ENCODE peak calls at places on chromosomes 12 and 14, in ten cellular contexts. One of them, this sample, is unnamed.

GRCh38 chr12:32191445-32191844 is 84.8 kb downstream of the BICD1 start:
- DNase-seq in hepatocyte: no peak
- DNase-seq in neural crest cell: no peak
- DNase-seq in AG10803: no peak
- DNase-seq in HCEC 1CT: no peak
- DNase-seq in activated CD4-positive, alpha-beta T cell treated with anti-CD3 and anti-CD28 coated beads, Interleukin-2, amount 50 U/mL, for 1 hour: no peak
- DNase-seq in naive thymus-derived CD8-positive, alpha-beta T cell: no peak
- DNase-seq in KBM-7: no peak
- DNase-seq in fibroblast of villous mesenchyme: no peak
- DNase-seq in tibial nerve: no peak
- DNase-seq in this sample: no peak

GRCh38 chr14:75871181-75871880 is 110.5 kb downstream of the TGFB3 start:
- DNase-seq in AG10803: no peak
- DNase-seq in HCEC 1CT: no peak
- DNase-seq in naive thymus-derived CD8-positive, alpha-beta T cell: no peak
- DNase-seq in neural crest cell: no peak
- DNase-seq in hepatocyte: peak
- DNase-seq in tibial nerve: no peak
- DNase-seq in KBM-7: no peak
- DNase-seq in fibroblast of villous mesenchyme: peak
- DNase-seq in activated CD4-positive, alpha-beta T cell treated with anti-CD3 and anti-CD28 coated beads, Interleukin-2, amount 50 U/mL, for 1 hour: no peak
- DNase-seq in this sample: no peak

GRCh38 chr12:67483871-67484554 is 164.5 kb upstream of the DYRK2 start:
- DNase-seq in HCEC 1CT: no peak
- DNase-seq in fibroblast of villous mesenchyme: no peak
- DNase-seq in naive thymus-derived CD8-positive, alpha-beta T cell: no peak
- DNase-seq in tibial nerve: no peak
- DNase-seq in hepatocyte: no peak
- DNase-seq in AG10803: no peak
- DNase-seq in neural crest cell: no peak
- DNase-seq in KBM-7: no peak
- DNase-seq in activated CD4-positive, alpha-beta T cell treated with anti-CD3 and anti-CD28 coated beads, Interleukin-2, amount 50 U/mL, for 1 hour: no peak
- DNase-seq in this sample: no peak

GRCh38 chr12:6183689-6184441 is 16.3 kb upstream of the CD9 start:
- DNase-seq in neural crest cell: no peak
- DNase-seq in fibroblast of villous mesenchyme: peak
- DNase-seq in KBM-7: no peak
- DNase-seq in naive thymus-derived CD8-positive, alpha-beta T cell: no peak
- DNase-seq in HCEC 1CT: peak
- DNase-seq in AG10803: peak
- DNase-seq in tibial nerve: no peak
- DNase-seq in hepatocyte: no peak
- DNase-seq in activated CD4-positive, alpha-beta T cell treated with anti-CD3 and anti-CD28 coated beads, Interleukin-2, amount 50 U/mL, for 1 hour: no peak
- DNase-seq in this sample: no peak

GRCh38 chr14:26828741-26829140 is 230.9 kb upstream of the NOVA1 start:
- DNase-seq in fibroblast of villous mesenchyme: no peak
- DNase-seq in AG10803: no peak
- DNase-seq in hepatocyte: no peak
- DNase-seq in HCEC 1CT: no peak
- DNase-seq in naive thymus-derived CD8-positive, alpha-beta T cell: no peak
- DNase-seq in activated CD4-positive, alpha-beta T cell treated with anti-CD3 and anti-CD28 coated beads, Interleukin-2, amount 50 U/mL, for 1 hour: no peak
- DNase-seq in KBM-7: no peak
- DNase-seq in tibial nerve: no peak
- DNase-seq in neural crest cell: no peak
- DNase-seq in this sample: no peak

GRCh38 chr12:65878540-65878939 is 54.3 kb downstream of the HMGA2 start:
- DNase-seq in hepatocyte: peak
- DNase-seq in AG10803: peak
- DNase-seq in tibial nerve: no peak
- DNase-seq in naive thymus-derived CD8-positive, alpha-beta T cell: no peak
- DNase-seq in neural crest cell: no peak
- DNase-seq in fibroblast of villous mesenchyme: no peak
- DNase-seq in activated CD4-positive, alpha-beta T cell treated with anti-CD3 and anti-CD28 coated beads, Interleukin-2, amount 50 U/mL, for 1 hour: no peak
- DNase-seq in KBM-7: no peak
- DNase-seq in HCEC 1CT: no peak
- DNase-seq in this sample: no peak

GRCh38 chr12:75721231-75721641 is 209.8 kb upstream of the KRR1 start:
- DNase-seq in HCEC 1CT: no peak
- DNase-seq in KBM-7: no peak
- DNase-seq in fibroblast of villous mesenchyme: peak
- DNase-seq in naive thymus-derived CD8-positive, alpha-beta T cell: no peak
- DNase-seq in activated CD4-positive, alpha-beta T cell treated with anti-CD3 and anti-CD28 coated beads, Interleukin-2, amount 50 U/mL, for 1 hour: no peak
- DNase-seq in AG10803: peak
- DNase-seq in tibial nerve: no peak
- DNase-seq in neural crest cell: no peak
- DNase-seq in hepatocyte: no peak
- DNase-seq in this sample: no peak

GRCh38 chr14:84036863-84037262 is 1493.1 kb upstream of the FLRT2 start:
- DNase-seq in AG10803: peak
- DNase-seq in tibial nerve: no peak
- DNase-seq in neural crest cell: no peak
- DNase-seq in fibroblast of villous mesenchyme: peak
- DNase-seq in activated CD4-positive, alpha-beta T cell treated with anti-CD3 and anti-CD28 coated beads, Interleukin-2, amount 50 U/mL, for 1 hour: no peak
- DNase-seq in hepatocyte: no peak
- DNase-seq in naive thymus-derived CD8-positive, alpha-beta T cell: no peak
- DNase-seq in HCEC 1CT: peak
- DNase-seq in KBM-7: no peak
- DNase-seq in this sample: no peak

GRCh38 chr12:26281320-26281719 is 85.9 kb downstream of the SSPN start:
- DNase-seq in KBM-7: no peak
- DNase-seq in hepatocyte: no peak
- DNase-seq in neural crest cell: no peak
- DNase-seq in HCEC 1CT: no peak
- DNase-seq in tibial nerve: no peak
- DNase-seq in activated CD4-positive, alpha-beta T cell treated with anti-CD3 and anti-CD28 coated beads, Interleukin-2, amount 50 U/mL, for 1 hour: no peak
- DNase-seq in fibroblast of villous mesenchyme: no peak
- DNase-seq in AG10803: peak
- DNase-seq in naive thymus-derived CD8-positive, alpha-beta T cell: no peak
- DNase-seq in this sample: no peak

GRCh38 chr14:102951034-102951433 is 28.6 kb downstream of the AMN start:
- DNase-seq in AG10803: no peak
- DNase-seq in tibial nerve: no peak
- DNase-seq in fibroblast of villous mesenchyme: no peak
- DNase-seq in activated CD4-positive, alpha-beta T cell treated with anti-CD3 and anti-CD28 coated beads, Interleukin-2, amount 50 U/mL, for 1 hour: no peak
- DNase-seq in KBM-7: no peak
- DNase-seq in HCEC 1CT: no peak
- DNase-seq in hepatocyte: no peak
- DNase-seq in naive thymus-derived CD8-positive, alpha-beta T cell: no peak
- DNase-seq in neural crest cell: no peak
- DNase-seq in this sample: no peak

GRCh38 chr14:61887628-61888027 is 125.4 kb downstream of the SNAPC1 start:
- DNase-seq in neural crest cell: no peak
- DNase-seq in HCEC 1CT: no peak
- DNase-seq in KBM-7: no peak
- DNase-seq in activated CD4-positive, alpha-beta T cell treated with anti-CD3 and anti-CD28 coated beads, Interleukin-2, amount 50 U/mL, for 1 hour: no peak
- DNase-seq in hepatocyte: no peak
- DNase-seq in tibial nerve: no peak
- DNase-seq in naive thymus-derived CD8-positive, alpha-beta T cell: no peak
- DNase-seq in AG10803: no peak
- DNase-seq in fibroblast of villous mesenchyme: no peak
- DNase-seq in this sample: no peak

GRCh38 chr12:107027304-107028053 is 40.5 kb upstream of the MTERF2 start:
- DNase-seq in AG10803: peak
- DNase-seq in naive thymus-derived CD8-positive, alpha-beta T cell: peak
- DNase-seq in activated CD4-positive, alpha-beta T cell treated with anti-CD3 and anti-CD28 coated beads, Interleukin-2, amount 50 U/mL, for 1 hour: no peak
- DNase-seq in KBM-7: no peak
- DNase-seq in hepatocyte: peak
- DNase-seq in neural crest cell: no peak
- DNase-seq in fibroblast of villous mesenchyme: peak
- DNase-seq in tibial nerve: no peak
- DNase-seq in HCEC 1CT: peak
- DNase-seq in this sample: no peak